ENCODE peak calls at places on chromosomes 7 and 10, in seven cellular contexts. One of them, this sample, is unnamed.

GRCh38 chr7:64888901-64889685 is 14.0 kb upstream of the ZNF273 start:
- DNase-seq in NCI-H2029: no peak
- DNase-seq in AG09319: no peak
- DNase-seq in mucosa of descending colon: peak
- DNase-seq in NT2/D1: no peak
- DNase-seq in non-pigmented ciliary epithelial cell: no peak
- DNase-seq in stomach: peak
- DNase-seq in this sample: no peak

GRCh38 chr10:96488161-96488935 is 25.4 kb downstream of the TLL2 start:
- DNase-seq in non-pigmented ciliary epithelial cell: no peak
- DNase-seq in mucosa of descending colon: no peak
- DNase-seq in NT2/D1: no peak
- DNase-seq in AG09319: no peak
- DNase-seq in stomach: no peak
- DNase-seq in NCI-H2029: no peak
- DNase-seq in this sample: no peak

GRCh38 chr10:73553316-73553715 is 37.8 kb downstream of the USP54 start:
- DNase-seq in mucosa of descending colon: no peak
- DNase-seq in non-pigmented ciliary epithelial cell: no peak
- DNase-seq in NCI-H2029: no peak
- DNase-seq in NT2/D1: no peak
- DNase-seq in AG09319: no peak
- DNase-seq in stomach: no peak
- DNase-seq in this sample: no peak

GRCh38 chr7:155269766-155270585 is 27.7 kb upstream of the INSIG1 start:
- DNase-seq in stomach: no peak
- DNase-seq in non-pigmented ciliary epithelial cell: no peak
- DNase-seq in mucosa of descending colon: no peak
- DNase-seq in NT2/D1: no peak
- DNase-seq in NCI-H2029: no peak
- DNase-seq in AG09319: no peak
- DNase-seq in this sample: no peak

GRCh38 chr10:31136951-31137885 is 105.6 kb upstream of the ZNF438 start:
- DNase-seq in mucosa of descending colon: no peak
- DNase-seq in stomach: no peak
- DNase-seq in NCI-H2029: no peak
- DNase-seq in AG09319: no peak
- DNase-seq in non-pigmented ciliary epithelial cell: no peak
- DNase-seq in NT2/D1: no peak
- DNase-seq in this sample: no peak

GRCh38 chr10:31062856-31063255 is 31.2 kb upstream of the ZNF438 start:
- DNase-seq in NT2/D1: no peak
- DNase-seq in non-pigmented ciliary epithelial cell: no peak
- DNase-seq in NCI-H2029: no peak
- DNase-seq in mucosa of descending colon: no peak
- DNase-seq in stomach: no peak
- DNase-seq in AG09319: peak
- DNase-seq in this sample: no peak

GRCh38 chr7:130114776-130115175 is 44.4 kb downstream of the KLHDC10 start:
- DNase-seq in stomach: no peak
- DNase-seq in mucosa of descending colon: no peak
- DNase-seq in NT2/D1: no peak
- DNase-seq in non-pigmented ciliary epithelial cell: no peak
- DNase-seq in AG09319: no peak
- DNase-seq in NCI-H2029: no peak
- DNase-seq in this sample: no peak

GRCh38 chr7:45662540-45663166 is 88.5 kb downstream of the ADCY1 start:
- DNase-seq in non-pigmented ciliary epithelial cell: no peak
- DNase-seq in AG09319: no peak
- DNase-seq in mucosa of descending colon: no peak
- DNase-seq in NCI-H2029: no peak
- DNase-seq in stomach: peak
- DNase-seq in NT2/D1: no peak
- DNase-seq in this sample: no peak

GRCh38 chr10:80171248-80171660 is 34.1 kb downstream of the ANXA11 start:
- DNase-seq in NCI-H2029: no peak
- DNase-seq in mucosa of descending colon: peak
- DNase-seq in AG09319: no peak
- DNase-seq in NT2/D1: no peak
- DNase-seq in non-pigmented ciliary epithelial cell: no peak
- DNase-seq in stomach: peak
- DNase-seq in this sample: no peak

GRCh38 chr7:94698275-94698674 is 42.3 kb upstream of the SGCE start:
- DNase-seq in mucosa of descending colon: no peak
- DNase-seq in NCI-H2029: no peak
- DNase-seq in non-pigmented ciliary epithelial cell: peak
- DNase-seq in NT2/D1: no peak
- DNase-seq in stomach: no peak
- DNase-seq in AG09319: no peak
- DNase-seq in this sample: peak

GRCh38 chr10:6211341-6212265 is 8.9 kb downstream of the PFKFB3 start:
- DNase-seq in mucosa of descending colon: no peak
- DNase-seq in NT2/D1: no peak
- DNase-seq in NCI-H2029: no peak
- DNase-seq in non-pigmented ciliary epithelial cell: no peak
- DNase-seq in stomach: no peak
- DNase-seq in AG09319: no peak
- DNase-seq in this sample: no peak

GRCh38 chr10:49325131-49325915 is 26.4 kb downstream of the C10orf71 start:
- DNase-seq in stomach: peak
- DNase-seq in AG09319: no peak
- DNase-seq in NCI-H2029: no peak
- DNase-seq in NT2/D1: no peak
- DNase-seq in mucosa of descending colon: no peak
- DNase-seq in non-pigmented ciliary epithelial cell: no peak
- DNase-seq in this sample: no peak

GRCh38 chr10:59265140-59265539 is 88.7 kb downstream of the PHYHIPL start:
- DNase-seq in AG09319: no peak
- DNase-seq in stomach: no peak
- DNase-seq in NT2/D1: no peak
- DNase-seq in NCI-H2029: no peak
- DNase-seq in non-pigmented ciliary epithelial cell: no peak
- DNase-seq in mucosa of descending colon: no peak
- DNase-seq in this sample: no peak

GRCh38 chr10:62732841-62733653 is 71.5 kb upstream of the ADO start:
- DNase-seq in stomach: no peak
- DNase-seq in AG09319: no peak
- DNase-seq in non-pigmented ciliary epithelial cell: peak
- DNase-seq in NCI-H2029: no peak
- DNase-seq in NT2/D1: no peak
- DNase-seq in mucosa of descending colon: peak
- DNase-seq in this sample: no peak

GRCh38 chr7:33845991-33846509 is 59.3 kb upstream of the BMPER start:
- DNase-seq in AG09319: no peak
- DNase-seq in mucosa of descending colon: no peak
- DNase-seq in NT2/D1: no peak
- DNase-seq in stomach: peak
- DNase-seq in non-pigmented ciliary epithelial cell: no peak
- DNase-seq in NCI-H2029: no peak
- DNase-seq in this sample: no peak

GRCh38 chr7:136183981-136184380 is 206.8 kb upstream of the MTPN start:
- DNase-seq in NCI-H2029: no peak
- DNase-seq in NT2/D1: peak
- DNase-seq in mucosa of descending colon: no peak
- DNase-seq in stomach: no peak
- DNase-seq in AG09319: no peak
- DNase-seq in non-pigmented ciliary epithelial cell: no peak
- DNase-seq in this sample: no peak

GRCh38 chr7:37448637-37449331 is at the start of gene ELMO1:
- DNase-seq in mucosa of descending colon: peak
- DNase-seq in NCI-H2029: no peak
- DNase-seq in non-pigmented ciliary epithelial cell: peak
- DNase-seq in AG09319: no peak
- DNase-seq in NT2/D1: peak
- DNase-seq in stomach: peak
- DNase-seq in this sample: no peak

GRCh38 chr10:23361665-23362064 is 17.1 kb upstream of the C10orf67 start:
- DNase-seq in mucosa of descending colon: no peak
- DNase-seq in NT2/D1: no peak
- DNase-seq in AG09319: no peak
- DNase-seq in NCI-H2029: no peak
- DNase-seq in non-pigmented ciliary epithelial cell: no peak
- DNase-seq in stomach: no peak
- DNase-seq in this sample: no peak

GRCh38 chr7:135661311-135662122 is 797 bp upstream of the STMP1 start:
- DNase-seq in NCI-H2029: no peak
- DNase-seq in NT2/D1: no peak
- DNase-seq in stomach: peak
- DNase-seq in non-pigmented ciliary epithelial cell: no peak
- DNase-seq in AG09319: no peak
- DNase-seq in mucosa of descending colon: no peak
- DNase-seq in this sample: no peak

GRCh38 chr7:50684011-50684701 is 98.5 kb downstream of the GRB10 start:
- DNase-seq in AG09319: no peak
- DNase-seq in NCI-H2029: no peak
- DNase-seq in NT2/D1: no peak
- DNase-seq in mucosa of descending colon: no peak
- DNase-seq in stomach: no peak
- DNase-seq in non-pigmented ciliary epithelial cell: no peak
- DNase-seq in this sample: no peak

GRCh38 chr7:77685219-77685618 is 11.0 kb upstream of the RSBN1L start:
- DNase-seq in stomach: peak
- DNase-seq in mucosa of descending colon: peak
- DNase-seq in NCI-H2029: peak
- DNase-seq in NT2/D1: no peak
- DNase-seq in non-pigmented ciliary epithelial cell: no peak
- DNase-seq in AG09319: no peak
- DNase-seq in this sample: no peak

GRCh38 chr10:79437111-79437814 is 8.2 kb downstream of the ZCCHC24 start:
- DNase-seq in non-pigmented ciliary epithelial cell: no peak
- DNase-seq in NT2/D1: no peak
- DNase-seq in NCI-H2029: no peak
- DNase-seq in stomach: no peak
- DNase-seq in AG09319: no peak
- DNase-seq in mucosa of descending colon: no peak
- DNase-seq in this sample: no peak

GRCh38 chr7:82080254-82080924 is 310.5 kb upstream of the HGF start:
- DNase-seq in stomach: no peak
- DNase-seq in mucosa of descending colon: peak
- DNase-seq in AG09319: no peak
- DNase-seq in NT2/D1: no peak
- DNase-seq in NCI-H2029: no peak
- DNase-seq in non-pigmented ciliary epithelial cell: no peak
- DNase-seq in this sample: no peak

GRCh38 chr7:123824754-123825067 is 20.3 kb upstream of the HYAL4 start:
- DNase-seq in AG09319: no peak
- DNase-seq in non-pigmented ciliary epithelial cell: no peak
- DNase-seq in NT2/D1: no peak
- DNase-seq in stomach: no peak
- DNase-seq in mucosa of descending colon: peak
- DNase-seq in NCI-H2029: peak
- DNase-seq in this sample: no peak

GRCh38 chr7:157831901-157832810 is 495.4 kb downstream of the DNAJB6 start:
- DNase-seq in NT2/D1: no peak
- DNase-seq in AG09319: no peak
- DNase-seq in mucosa of descending colon: no peak
- DNase-seq in stomach: no peak
- DNase-seq in non-pigmented ciliary epithelial cell: no peak
- DNase-seq in NCI-H2029: no peak
- DNase-seq in this sample: no peak

GRCh38 chr10:84715911-84716310 is 387.5 kb downstream of the CCSER2 start:
- DNase-seq in non-pigmented ciliary epithelial cell: no peak
- DNase-seq in AG09319: no peak
- DNase-seq in mucosa of descending colon: peak
- DNase-seq in stomach: no peak
- DNase-seq in NCI-H2029: no peak
- DNase-seq in NT2/D1: peak
- DNase-seq in this sample: no peak

GRCh38 chr10:74824184-74825032 is 2.0 kb upstream of the KAT6B start:
- DNase-seq in NCI-H2029: no peak
- DNase-seq in AG09319: no peak
- DNase-seq in stomach: no peak
- DNase-seq in NT2/D1: no peak
- DNase-seq in mucosa of descending colon: peak
- DNase-seq in non-pigmented ciliary epithelial cell: no peak
- DNase-seq in this sample: no peak

GRCh38 chr10:62806246-62806645 is 1.7 kb downstream of the ADO start:
- DNase-seq in mucosa of descending colon: no peak
- DNase-seq in non-pigmented ciliary epithelial cell: no peak
- DNase-seq in NCI-H2029: no peak
- DNase-seq in stomach: no peak
- DNase-seq in NT2/D1: no peak
- DNase-seq in AG09319: no peak
- DNase-seq in this sample: no peak

GRCh38 chr10:34650156-34650555 is 164.9 kb downstream of the PARD3 start:
- DNase-seq in non-pigmented ciliary epithelial cell: no peak
- DNase-seq in AG09319: no peak
- DNase-seq in NT2/D1: no peak
- DNase-seq in mucosa of descending colon: no peak
- DNase-seq in stomach: no peak
- DNase-seq in NCI-H2029: no peak
- DNase-seq in this sample: no peak

GRCh38 chr10:67697646-67698245 is 1.8 kb upstream of the CTNNA3 start:
- DNase-seq in mucosa of descending colon: peak
- DNase-seq in NCI-H2029: peak
- DNase-seq in NT2/D1: peak
- DNase-seq in stomach: no peak
- DNase-seq in non-pigmented ciliary epithelial cell: peak
- DNase-seq in AG09319: peak
- DNase-seq in this sample: peak

GRCh38 chr10:27143686-27144085 is 10.5 kb downstream of the YME1L1 start:
- DNase-seq in AG09319: no peak
- DNase-seq in NT2/D1: no peak
- DNase-seq in non-pigmented ciliary epithelial cell: no peak
- DNase-seq in NCI-H2029: no peak
- DNase-seq in mucosa of descending colon: no peak
- DNase-seq in stomach: no peak
- DNase-seq in this sample: no peak

This sample was measured in SK-N-MC.